ENCODE peak calls at places on chromosome 2, in ten cellular contexts. One of them, this sample, is unnamed. For H3K9me3, the result is how much of the 10 kb centered on the place peaks cover.

GRCh38 chr2:164910091-164910899 is 45.0 kb downstream of the SLC38A11 start:
- DNase-seq in A549: no peak
- DNase-seq in spleen: no peak
- DNase-seq in breast epithelium: no peak
- DNase-seq in K562: no peak
- DNase-seq in IMR-90: peak
- DNase-seq in adrenal gland: peak
- DNase-seq in stomach: peak
- DNase-seq in sigmoid colon: no peak
- DNase-seq in uterus: no peak
- DNase-seq in this sample: no peak

GRCh38 chr2:185279999-185280398 is 458.6 kb upstream of the FSIP2 start:
- DNase-seq in A549: peak
- DNase-seq in spleen: no peak
- DNase-seq in breast epithelium: no peak
- DNase-seq in K562: no peak
- DNase-seq in IMR-90: peak
- DNase-seq in adrenal gland: no peak
- DNase-seq in stomach: no peak
- DNase-seq in sigmoid colon: no peak
- DNase-seq in uterus: no peak
- DNase-seq in this sample: no peak

GRCh38 chr2:1856922-1857321 is 112.6 kb upstream of the PXDN start:
- DNase-seq in A549: peak
- DNase-seq in spleen: no peak
- DNase-seq in breast epithelium: no peak
- DNase-seq in K562: peak
- DNase-seq in IMR-90: peak
- DNase-seq in adrenal gland: no peak
- DNase-seq in stomach: no peak
- DNase-seq in sigmoid colon: no peak
- DNase-seq in uterus: no peak
- DNase-seq in this sample: no peak

GRCh38 chr2:154484338-154485099 is 214.0 kb upstream of the KCNJ3 start:
- DNase-seq in A549: no peak
- DNase-seq in spleen: no peak
- DNase-seq in breast epithelium: no peak
- DNase-seq in K562: no peak
- DNase-seq in IMR-90: no peak
- DNase-seq in adrenal gland: no peak
- DNase-seq in stomach: no peak
- DNase-seq in sigmoid colon: no peak
- DNase-seq in uterus: no peak
- DNase-seq in this sample: no peak

GRCh38 chr2:74379851-74380789 is at the start of gene DCTN1:
- DNase-seq in A549: peak
- DNase-seq in spleen: no peak
- DNase-seq in breast epithelium: no peak
- DNase-seq in K562: peak
- DNase-seq in IMR-90: peak
- DNase-seq in adrenal gland: peak
- DNase-seq in stomach: peak
- DNase-seq in sigmoid colon: peak
- DNase-seq in uterus: peak
- DNase-seq in this sample: no peak

GRCh38 chr2:161123531-161124030 is 36.6 kb upstream of the TANK start:
- DNase-seq in A549: no peak
- DNase-seq in spleen: no peak
- DNase-seq in breast epithelium: no peak
- DNase-seq in K562: no peak
- DNase-seq in IMR-90: no peak
- DNase-seq in adrenal gland: no peak
- DNase-seq in stomach: no peak
- DNase-seq in sigmoid colon: no peak
- DNase-seq in uterus: no peak
- DNase-seq in this sample: no peak

GRCh38 chr2:11863103-11863502 is 116.7 kb downstream of the LPIN1 start:
- DNase-seq in A549: no peak
- DNase-seq in spleen: peak
- DNase-seq in breast epithelium: no peak
- DNase-seq in K562: peak
- DNase-seq in IMR-90: no peak
- DNase-seq in adrenal gland: no peak
- DNase-seq in stomach: no peak
- DNase-seq in sigmoid colon: no peak
- DNase-seq in uterus: no peak
- DNase-seq in this sample: no peak

GRCh38 chr2:130150181-130151144 is 5.6 kb upstream of the CCDC74B start:
- DNase-seq in A549: no peak
- DNase-seq in spleen: peak
- DNase-seq in breast epithelium: no peak
- DNase-seq in K562: no peak
- DNase-seq in IMR-90: no peak
- DNase-seq in adrenal gland: peak
- DNase-seq in stomach: no peak
- DNase-seq in sigmoid colon: peak
- DNase-seq in uterus: no peak
- DNase-seq in this sample: no peak

GRCh38 chr2:138708682-138709241 is 71.4 kb downstream of the NXPH2 start:
- DNase-seq in A549: no peak
- DNase-seq in spleen: no peak
- DNase-seq in breast epithelium: no peak
- DNase-seq in K562: no peak
- DNase-seq in IMR-90: peak
- DNase-seq in adrenal gland: no peak
- DNase-seq in stomach: no peak
- DNase-seq in sigmoid colon: no peak
- DNase-seq in uterus: no peak
- DNase-seq in this sample: no peak

GRCh38 chr2:15456343-15456742 is 104.8 kb downstream of the NBAS start:
- DNase-seq in A549: no peak
- DNase-seq in spleen: no peak
- DNase-seq in breast epithelium: no peak
- DNase-seq in K562: no peak
- DNase-seq in IMR-90: no peak
- DNase-seq in adrenal gland: no peak
- DNase-seq in stomach: no peak
- DNase-seq in sigmoid colon: no peak
- DNase-seq in uterus: no peak
- DNase-seq in this sample: no peak

GRCh38 chr2:164920430-164920829 is 34.9 kb downstream of the SLC38A11 start:
- DNase-seq in A549: peak
- DNase-seq in spleen: no peak
- DNase-seq in breast epithelium: no peak
- DNase-seq in K562: no peak
- DNase-seq in IMR-90: peak
- DNase-seq in adrenal gland: no peak
- DNase-seq in stomach: no peak
- DNase-seq in sigmoid colon: no peak
- DNase-seq in uterus: no peak
- DNase-seq in this sample: no peak

GRCh38 chr2:70887208-70887549 is 48.5 kb upstream of the ATP6V1B1 start:
- DNase-seq in A549: no peak
- DNase-seq in spleen: no peak
- DNase-seq in breast epithelium: no peak
- DNase-seq in K562: no peak
- DNase-seq in IMR-90: no peak
- DNase-seq in adrenal gland: no peak
- DNase-seq in stomach: no peak
- DNase-seq in sigmoid colon: no peak
- DNase-seq in uterus: no peak
- DNase-seq in this sample: no peak

GRCh38 chr2:212974692-212975091 is 176.7 kb downstream of the IKZF2 start:
- DNase-seq in A549: no peak
- DNase-seq in spleen: no peak
- DNase-seq in breast epithelium: no peak
- DNase-seq in K562: no peak
- DNase-seq in IMR-90: peak
- DNase-seq in adrenal gland: no peak
- DNase-seq in stomach: no peak
- DNase-seq in sigmoid colon: no peak
- DNase-seq in uterus: no peak
- DNase-seq in this sample: no peak

GRCh38 chr2:145653553-145653952 is 1133.6 kb upstream of the ZEB2 start:
- DNase-seq in A549: no peak
- DNase-seq in spleen: no peak
- DNase-seq in breast epithelium: no peak
- DNase-seq in K562: no peak
- DNase-seq in IMR-90: peak
- DNase-seq in adrenal gland: no peak
- DNase-seq in stomach: no peak
- DNase-seq in sigmoid colon: no peak
- DNase-seq in uterus: no peak
- DNase-seq in this sample: no peak

GRCh38 chr2:110713508-110714362 is 18.6 kb upstream of the ACOXL start:
- DNase-seq in A549: no peak
- DNase-seq in spleen: no peak
- DNase-seq in breast epithelium: no peak
- DNase-seq in K562: no peak
- DNase-seq in IMR-90: no peak
- DNase-seq in adrenal gland: no peak
- DNase-seq in stomach: no peak
- DNase-seq in sigmoid colon: no peak
- DNase-seq in uterus: no peak
- DNase-seq in this sample: no peak

GRCh38 chr2:89820248-89820647 is 1128.8 kb downstream of the RPIA start:
- DNase-seq in A549: no peak
- DNase-seq in spleen: no peak
- DNase-seq in breast epithelium: no peak
- DNase-seq in K562: no peak
- DNase-seq in IMR-90: no peak
- DNase-seq in adrenal gland: no peak
- DNase-seq in stomach: no peak
- DNase-seq in sigmoid colon: no peak
- DNase-seq in uterus: no peak
- DNase-seq in this sample: no peak
- H3K9me3 ChIP-seq in A549: under half
- H3K9me3 ChIP-seq in spleen: under half
- H3K9me3 ChIP-seq in breast epithelium: half or more
- H3K9me3 ChIP-seq in K562: under half
- H3K9me3 ChIP-seq in IMR-90: under half
- H3K9me3 ChIP-seq in adrenal gland: under half
- H3K9me3 ChIP-seq in stomach: half or more
- H3K9me3 ChIP-seq in sigmoid colon: half or more
- H3K9me3 ChIP-seq in uterus: under half
- H3K9me3 ChIP-seq in this sample: under half

GRCh38 chr2:218834685-218835084 is 3.1 kb upstream of the PRKAG3 start:
- DNase-seq in A549: no peak
- DNase-seq in spleen: no peak
- DNase-seq in breast epithelium: no peak
- DNase-seq in K562: no peak
- DNase-seq in IMR-90: no peak
- DNase-seq in adrenal gland: no peak
- DNase-seq in stomach: no peak
- DNase-seq in sigmoid colon: peak
- DNase-seq in uterus: no peak
- DNase-seq in this sample: no peak

GRCh38 chr2:218839430-218839829 is 7.8 kb upstream of the PRKAG3 start:
- DNase-seq in A549: no peak
- DNase-seq in spleen: no peak
- DNase-seq in breast epithelium: no peak
- DNase-seq in K562: no peak
- DNase-seq in IMR-90: peak
- DNase-seq in adrenal gland: no peak
- DNase-seq in stomach: no peak
- DNase-seq in sigmoid colon: peak
- DNase-seq in uterus: no peak
- DNase-seq in this sample: no peak

GRCh38 chr2:218837495-218837894 is 5.9 kb upstream of the PRKAG3 start:
- DNase-seq in A549: no peak
- DNase-seq in spleen: no peak
- DNase-seq in breast epithelium: no peak
- DNase-seq in K562: no peak
- DNase-seq in IMR-90: no peak
- DNase-seq in adrenal gland: no peak
- DNase-seq in stomach: no peak
- DNase-seq in sigmoid colon: no peak
- DNase-seq in uterus: no peak
- DNase-seq in this sample: no peak

DNA sequence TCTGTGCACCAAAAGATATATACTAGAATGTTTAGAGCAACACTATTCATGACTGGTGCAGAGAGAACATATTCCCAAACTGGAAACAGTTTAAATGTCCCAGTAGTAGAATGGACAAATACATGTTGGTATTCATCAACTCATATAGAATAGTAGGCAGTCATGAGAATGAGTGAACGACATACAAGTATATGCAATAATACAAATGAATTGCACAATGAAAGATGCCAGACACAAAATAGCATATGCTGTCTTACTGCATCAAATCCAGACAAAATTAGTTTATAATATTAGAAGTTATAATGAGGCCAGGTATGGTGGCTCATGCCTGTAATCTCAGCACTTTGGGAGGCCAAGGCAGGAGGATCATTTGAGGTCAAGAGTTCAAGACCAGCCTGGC is 8.3 kb upstream of the PRKAG3 start:
- DNase-seq in A549: no peak
- DNase-seq in spleen: no peak
- DNase-seq in breast epithelium: no peak
- DNase-seq in K562: no peak
- DNase-seq in IMR-90: no peak
- DNase-seq in adrenal gland: no peak
- DNase-seq in stomach: no peak
- DNase-seq in sigmoid colon: no peak
- DNase-seq in uterus: no peak
- DNase-seq in this sample: no peak
- H3K27ac ChIP-seq in A549: no peak
- H3K27ac ChIP-seq in spleen: no peak
- H3K27ac ChIP-seq in breast epithelium: no peak
- H3K27ac ChIP-seq in K562: no peak
- H3K27ac ChIP-seq in IMR-90: no peak
- H3K27ac ChIP-seq in adrenal gland: no peak
- H3K27ac ChIP-seq in stomach: no peak
- H3K27ac ChIP-seq in sigmoid colon: no peak
- H3K27ac ChIP-seq in uterus: no peak
- H3K27ac ChIP-seq in this sample: no peak

GRCh38 chr2:144215207-144215606 is 304.7 kb downstream of the ZEB2 start:
- DNase-seq in A549: no peak
- DNase-seq in spleen: no peak
- DNase-seq in breast epithelium: no peak
- DNase-seq in K562: no peak
- DNase-seq in IMR-90: no peak
- DNase-seq in adrenal gland: no peak
- DNase-seq in stomach: no peak
- DNase-seq in sigmoid colon: no peak
- DNase-seq in uterus: no peak
- DNase-seq in this sample: no peak
- TF ChIP-seq POLR2A in A549: no peak
- TF ChIP-seq POLR2A in spleen: no peak
- TF ChIP-seq POLR2A in breast epithelium: no peak
- TF ChIP-seq POLR2A in K562: no peak
- TF ChIP-seq POLR2A in IMR-90: no peak
- TF ChIP-seq POLR2A in adrenal gland: no peak
- TF ChIP-seq POLR2A in stomach: no peak
- TF ChIP-seq POLR2A in sigmoid colon: no peak
- TF ChIP-seq POLR2A in uterus: no peak
- TF ChIP-seq POLR2A in this sample: no peak

DNA sequence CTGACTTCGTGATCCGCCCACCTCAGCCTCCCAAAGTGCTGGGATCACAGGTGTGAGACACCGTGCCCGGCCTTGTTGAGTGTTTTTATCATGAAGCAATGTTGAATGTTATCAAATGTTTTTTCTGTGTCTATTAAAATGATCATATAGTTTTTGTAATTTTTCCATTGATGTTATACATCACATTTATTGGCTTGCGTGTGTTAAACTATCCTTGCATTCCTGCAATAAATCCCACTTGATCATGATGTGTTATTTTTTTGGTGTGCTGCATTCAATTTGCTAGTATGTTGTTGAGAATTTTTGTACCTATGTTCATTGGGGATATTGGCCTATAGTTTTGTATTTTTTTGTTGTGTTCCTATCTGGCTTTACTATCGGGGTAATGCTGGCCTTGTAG is 113.1 kb upstream of the PARD3B start:
- DNase-seq in A549: no peak
- DNase-seq in spleen: no peak
- DNase-seq in breast epithelium: no peak
- DNase-seq in K562: no peak
- DNase-seq in IMR-90: no peak
- DNase-seq in adrenal gland: no peak
- DNase-seq in stomach: no peak
- DNase-seq in sigmoid colon: no peak
- DNase-seq in uterus: no peak
- DNase-seq in this sample: no peak
- H3K9me3 ChIP-seq in A549: under half
- H3K9me3 ChIP-seq in spleen: under half
- H3K9me3 ChIP-seq in breast epithelium: under half
- H3K9me3 ChIP-seq in K562: under half
- H3K9me3 ChIP-seq in IMR-90: under half
- H3K9me3 ChIP-seq in adrenal gland: under half
- H3K9me3 ChIP-seq in stomach: under half
- H3K9me3 ChIP-seq in sigmoid colon: under half
- H3K9me3 ChIP-seq in uterus: under half
- H3K9me3 ChIP-seq in this sample: under half

This sample was measured in vagina.